ENCODE peak calls at places on chromosomes 2 and 18, in four cellular contexts. H is GM12878, O is B cell, S is head of caudate nucleus. V is an unnamed sample.

GRCh38 chr2:9030190-9030589 is 26.7 kb upstream of the MBOAT2 start:
- DNase-seq in S (no peak), O (no peak), H (no peak), V (no peak)

GRCh38 chr18:3061581-3062416 is 48.9 kb upstream of the LPIN2 start:
- DNase-seq in H (no peak), S (no peak), O (no peak), V (no peak)

GRCh38 chr2:96156011-96156820 is 11.0 kb upstream of the DUSP2 start:
- DNase-seq in S (no peak), O (no peak), H (no peak), V (no peak)

GRCh38 chr2:169107645-169108044 is 38.3 kb downstream of the DHRS9 start:
- DNase-seq in O (peak; percentile 45), H (no peak), S (no peak), V (peak; percentile 19)

GRCh38 chr18:6666286-6666685 is 63.2 kb upstream of the ARHGAP28 start:
- DNase-seq in O (no peak), S (no peak), H (no peak), V (no peak)

GRCh38 chr2:28395334-28396061 is 2.8 kb downstream of the FOSL2 start:
- DNase-seq in O (no peak), S (no peak), H (no peak), V (no peak)

GRCh38 chr2:39304200-39304599 is 60.4 kb upstream of the CDKL4 start:
- DNase-seq in O (no peak), S (no peak), H (no peak), V (no peak)

GRCh38 chr2:144596074-144596871 is 76.4 kb upstream of the ZEB2 start:
- DNase-seq in S (no peak), H (no peak), O (peak; percentile 20), V (no peak)

GRCh38 chr2:216713691-216714411 is 18.5 kb upstream of the IGFBP5 start:
- DNase-seq in O (no peak), H (no peak), S (no peak), V (no peak)

GRCh38 chr2:36513661-36514060 is 84.3 kb downstream of the FEZ2 start:
- DNase-seq in H (no peak), O (no peak), S (no peak), V (no peak)

GRCh38 chr2:10548626-10549025 is 100.5 kb upstream of the ODC1 start:
- DNase-seq in S (no peak), H (no peak), O (no peak), V (no peak)

GRCh38 chr2:240465268-240465764 is 29.9 kb downstream of the GPC1 start:
- DNase-seq in O (peak; percentile 1), S (peak; percentile 11), H (no peak), V (peak; percentile 9)

GRCh38 chr2:26561918-26562810 is 79.0 kb downstream of the CIB4 start:
- DNase-seq in H (no peak), O (no peak), S (no peak), V (peak; percentile 20)

GRCh38 chr2:29923110-29923721 is 1.8 kb upstream of the ALK start:
- DNase-seq in S (peak; percentile 76), O (peak; percentile 49), H (no peak), V (no peak)

GRCh38 chr18:79605481-79605880 is 74.1 kb upstream of the CTDP1 start:
- DNase-seq in H (no peak), O (no peak), S (no peak), V (no peak)

GRCh38 chr18:70280007-70280925 is 8.6 kb upstream of the SOCS6 start:
- DNase-seq in O (no peak), S (no peak), H (no peak), V (no peak)

GRCh38 chr2:221641181-221641871 is 69.2 kb upstream of the EPHA4 start:
- DNase-seq in S (no peak), H (no peak), O (no peak), V (no peak)

GRCh38 chr18:7572837-7573236 is 5.7 kb downstream of the PTPRM start:
- DNase-seq in H (peak; percentile 23), O (no peak), S (no peak), V (no peak)

GRCh38 chr2:101114268-101114783 is 36.9 kb downstream of the TBC1D8 start:
- DNase-seq in O (no peak), S (no peak), H (no peak), V (no peak)

GRCh38 chr2:233413529-233414272 is 59.4 kb downstream of the DGKD start:
- DNase-seq in O (no peak), H (no peak), S (peak; percentile 53), V (no peak)

GRCh38 chr18:76258209-76258608 is 236.8 kb downstream of the ZNF516 start:
- DNase-seq in O (no peak), S (no peak), H (no peak), V (no peak)

GRCh38 chr2:62014102-62014501 is 108.6 kb downstream of the COMMD1 start:
- DNase-seq in H (no peak), S (peak; percentile 72), O (no peak), V (no peak)

GRCh38 chr2:199136681-199137080 is 321.1 kb downstream of the SATB2 start:
- DNase-seq in H (no peak), O (no peak), S (peak; percentile 57), V (no peak)

GRCh38 chr2:25521126-25521525 is 152.3 kb downstream of the DTNB start:
- DNase-seq in H (no peak), O (no peak), S (no peak), V (no peak)

GRCh38 chr2:104501929-104502328 is 352.0 kb upstream of the POU3F3 start:
- DNase-seq in H (no peak), O (no peak), S (no peak), V (no peak)

GRCh38 chr2:155442755-155443372 is 744.4 kb downstream of the KCNJ3 start:
- DNase-seq in H (no peak), O (no peak), S (no peak), V (no peak)

GRCh38 chr2:24360050-24360962 is at the start of gene ITSN2:
- DNase-seq in S (peak; percentile 65), O (peak; percentile 93), H (peak; percentile 68), V (peak; percentile 94)

GRCh38 chr2:106575955-106576354 is 88.8 kb downstream of the CD8B2 start:
- DNase-seq in S (no peak), H (no peak), O (no peak), V (no peak)